ENCODE peak calls at places on chromosomes 13 and 19, in seven cellular contexts. Z is heart right ventricle, A is brain microvascular endothelial cell, Y is IMR-90, I is breast epithelium, O is neural progenitor cell, M is type B pancreatic cell. K is an unnamed sample.

GRCh38 chr13:95455782-95456181 is 96.7 kb upstream of the CLDN10 start:
- DNase-seq in Z (no peak), A (no peak), Y (no peak), I (no peak), O (no peak), M (no peak), K (no peak)

GRCh38 chr19:45231891-45232290 is 13.3 kb downstream of the EXOC3L2 start:
- DNase-seq in Z (no peak), A (no peak), Y (no peak), I (no peak), O (no peak), M (no peak), K (no peak)

GRCh38 chr13:35481777-35482176 is 5.3 kb upstream of the MAB21L1 start:
- DNase-seq in Z (no peak), A (no peak), Y (no peak), I (no peak), O (no peak), M (no peak), K (no peak)

GRCh38 chr13:45055198-45055901 is 65.0 kb upstream of the GTF2F2 start:
- DNase-seq in Z (no peak), A (peak), Y (peak), I (no peak), O (no peak), M (no peak), K (no peak)

GRCh38 chr13:29162638-29163037 is 342.5 kb downstream of the MTUS2 start:
- DNase-seq in Z (no peak), A (no peak), Y (no peak), I (no peak), O (no peak), M (no peak), K (no peak)

GRCh38 chr19:56383826-56384605 is 9.3 kb downstream of the ZNF582 start:
- DNase-seq in Z (no peak), A (peak), Y (peak), I (no peak), O (no peak), M (no peak), K (no peak)

GRCh38 chr19:4361152-4362037 is 18.0 kb downstream of the MPND start:
- DNase-seq in Z (no peak), A (peak), Y (peak), I (no peak), O (peak), M (no peak), K (no peak)

GRCh38 chr19:42540071-42540553 is 11.8 kb upstream of the CEACAM1 start:
- DNase-seq in Z (no peak), A (no peak), Y (no peak), I (peak), O (peak), M (peak), K (no peak)

GRCh38 chr19:1027020-1027952 is 878 bp downstream of the CNN2 start:
- DNase-seq in Z (peak), A (no peak), Y (no peak), I (no peak), O (peak), M (no peak), K (peak)

GRCh38 chr13:50805805-50806204 is 37.7 kb downstream of the DLEU7 start:
- DNase-seq in Z (no peak), A (no peak), Y (peak), I (no peak), O (peak), M (no peak), K (no peak)

GRCh38 chr19:18417250-18418033 is 1.8 kb upstream of the SSBP4 start:
- DNase-seq in Z (peak), A (peak), Y (peak), I (no peak), O (peak), M (peak), K (no peak)

GRCh38 chr19:18637644-18638630 is 1.1 kb downstream of the KLHL26 start:
- DNase-seq in Z (no peak), A (no peak), Y (no peak), I (no peak), O (no peak), M (no peak), K (no peak)

GRCh38 chr19:6590458-6591319 is at the start of gene CD70:
- DNase-seq in Z (no peak), A (no peak), Y (no peak), I (no peak), O (peak), M (no peak), K (peak)

GRCh38 chr13:102862624-102863210 is 16.9 kb downstream of the ERCC5 start:
- DNase-seq in Z (no peak), A (no peak), Y (no peak), I (no peak), O (no peak), M (no peak), K (no peak)

GRCh38 chr13:48859168-48860105 is 116.3 kb upstream of the FNDC3A start:
- DNase-seq in Z (no peak), A (no peak), Y (no peak), I (no peak), O (no peak), M (no peak), K (no peak)

GRCh38 chr19:4742717-4743646 is 19.3 kb upstream of the DPP9 start:
- DNase-seq in Z (no peak), A (no peak), Y (no peak), I (no peak), O (peak), M (no peak), K (no peak)

GRCh38 chr13:42484396-42484795 is 89.6 kb upstream of the TNFSF11 start:
- DNase-seq in Z (no peak), A (peak), Y (no peak), I (no peak), O (no peak), M (no peak), K (no peak)

GRCh38 chr13:100506154-100506553 is 82.4 kb downstream of the GGACT start:
- DNase-seq in Z (no peak), A (no peak), Y (no peak), I (no peak), O (no peak), M (no peak), K (no peak)

GRCh38 chr13:110759710-110760109 is 46.2 kb downstream of the ING1 start:
- DNase-seq in Z (no peak), A (peak), Y (peak), I (no peak), O (no peak), M (no peak), K (no peak)

GRCh38 chr19:33310606-33311325 is 8.4 kb upstream of the CEBPA start:
- DNase-seq in Z (no peak), A (no peak), Y (no peak), I (no peak), O (no peak), M (no peak), K (no peak)

GRCh38 chr19:15299568-15300409 is 32.5 kb downstream of the BRD4 start:
- DNase-seq in Z (no peak), A (peak), Y (peak), I (no peak), O (no peak), M (no peak), K (no peak)

GRCh38 chr19:15298847-15299567 is 33.3 kb downstream of the BRD4 start:
- DNase-seq in Z (no peak), A (no peak), Y (no peak), I (no peak), O (no peak), M (no peak), K (no peak)

GRCh38 chr19:15296353-15296752 is 36.0 kb downstream of the BRD4 start:
- DNase-seq in Z (peak), A (no peak), Y (no peak), I (no peak), O (no peak), M (no peak), K (no peak)

GRCh38 chr19:15296841-15297415 is 35.4 kb downstream of the BRD4 start:
- DNase-seq in Z (no peak), A (no peak), Y (no peak), I (no peak), O (no peak), M (no peak), K (no peak)

GRCh38 chr19:15297416-15298224 is 34.7 kb downstream of the BRD4 start:
- DNase-seq in Z (no peak), A (peak), Y (peak), I (no peak), O (no peak), M (no peak), K (no peak)
- TF ChIP-seq CTCF in Z (no peak), A (peak), Y (peak), I (no peak), O (peak), M (no peak), K (no peak)

GRCh38 chr13:73070451-73070850 is 11.6 kb downstream of the KLF5 start:
- DNase-seq in Z (no peak), A (no peak), Y (no peak), I (no peak), O (no peak), M (no peak), K (no peak)

GRCh38 chr13:73073050-73073449 is 14.2 kb downstream of the KLF5 start:
- DNase-seq in Z (no peak), A (no peak), Y (no peak), I (no peak), O (no peak), M (no peak), K (no peak)

GRCh38 chr13:73074101-73074500 is 15.3 kb downstream of the KLF5 start:
- DNase-seq in Z (no peak), A (no peak), Y (peak), I (no peak), O (no peak), M (no peak), K (no peak)

GRCh38 chr13:73075546-73075945 is 16.7 kb downstream of the KLF5 start:
- DNase-seq in Z (no peak), A (no peak), Y (no peak), I (no peak), O (peak), M (no peak), K (no peak)

DNA sequence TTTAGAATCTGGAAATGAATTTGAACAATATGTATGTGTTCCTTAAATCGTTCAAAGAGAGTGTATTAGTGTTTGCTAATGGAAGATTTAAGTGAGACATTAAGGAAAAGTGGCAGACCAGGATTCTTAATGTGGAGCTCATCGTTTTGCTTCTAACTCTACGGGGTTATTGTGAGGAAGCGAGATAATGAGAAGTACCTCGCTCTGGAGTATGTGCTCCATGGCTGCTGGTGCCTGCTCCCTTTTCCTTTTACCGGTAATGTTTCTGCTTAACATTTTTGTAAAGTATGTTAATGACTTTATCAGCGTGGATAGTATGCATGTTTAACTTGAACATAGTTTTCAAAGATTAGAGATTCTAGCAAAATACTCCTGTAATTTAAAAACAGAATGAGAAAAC is 13.7 kb downstream of the KLF5 start:
- DNase-seq in Z (no peak), A (no peak), Y (no peak), I (no peak), O (no peak), M (no peak), K (no peak)
- TF ChIP-seq CTCF in Z (no peak), A (no peak), Y (no peak), I (no peak), O (no peak), M (no peak), K (no peak)

GRCh38 chr13:39765801-39766463 is 110.5 kb downstream of the COG6 start:
- DNase-seq in Z (peak), A (no peak), Y (no peak), I (no peak), O (peak), M (no peak), K (no peak)
- TF ChIP-seq CTCF in Z (peak), A (peak), Y (peak), I (peak), O (peak), M (peak), K (no peak)

GRCh38 chr19:3302755-3303154 is 63.6 kb upstream of the NFIC start:
- DNase-seq in Z (no peak), A (no peak), Y (no peak), I (no peak), O (no peak), M (no peak), K (no peak)
- TF ChIP-seq CTCF in Z (no peak), A (peak), Y (no peak), I (no peak), O (peak), M (no peak), K (no peak)

DNA sequence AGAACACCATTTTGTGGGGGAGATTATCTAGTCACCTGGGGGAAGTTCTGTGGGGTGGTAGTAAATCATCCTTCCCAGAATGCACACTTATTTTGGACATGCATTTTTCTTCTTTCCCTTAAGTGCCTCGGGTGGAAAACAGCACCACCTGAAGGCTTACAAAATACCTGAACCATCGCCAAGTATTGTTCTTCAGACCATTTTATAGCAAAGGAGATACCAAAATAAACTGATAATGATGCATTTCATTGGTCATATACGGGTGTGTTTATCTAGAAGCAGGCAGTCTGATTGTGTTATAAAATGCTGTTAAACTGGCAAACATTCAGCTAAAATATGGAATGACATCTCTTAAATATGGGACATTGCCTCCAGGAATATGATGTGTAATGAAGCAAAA is 1034.7 kb downstream of the SLITRK1 start:
- DNase-seq in Z (no peak), A (no peak), Y (no peak), I (no peak), O (no peak), M (no peak), K (no peak)
- TF ChIP-seq CTCF in Z (no peak), A (no peak), Y (no peak), I (no peak), O (peak), M (no peak), K (no peak)

DNA sequence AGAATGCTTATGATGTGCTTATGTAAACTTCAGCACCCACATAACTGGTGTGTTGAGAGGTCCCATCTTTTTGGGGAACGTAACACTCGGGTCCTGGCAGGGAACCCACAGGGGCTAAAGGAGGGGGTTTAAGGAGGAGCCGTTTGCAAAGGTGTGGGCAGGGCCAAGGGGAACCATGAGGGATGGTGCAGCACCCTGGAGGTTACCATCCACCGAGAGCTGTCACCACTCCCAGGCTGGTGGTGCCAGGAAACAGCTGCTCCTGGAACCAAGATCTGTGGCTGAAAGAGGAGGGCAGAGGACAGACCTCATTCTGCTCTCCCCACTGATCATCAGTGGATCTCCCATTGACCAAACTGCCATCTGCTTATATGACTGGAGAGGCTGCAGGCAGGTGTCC is 23.2 kb upstream of the CYP4F8 start:
- DNase-seq in Z (no peak), A (no peak), Y (no peak), I (no peak), O (no peak), M (no peak), K (no peak)
- TF ChIP-seq CTCF in Z (no peak), A (no peak), Y (no peak), I (no peak), O (no peak), M (no peak), K (no peak)

GRCh38 chr19:16496613-16496983 is 404 bp downstream of the C19orf44 start:
- DNase-seq in Z (no peak), A (peak), Y (peak), I (no peak), O (no peak), M (no peak), K (no peak)

GRCh38 chr19:16497837-16498236 is 1.6 kb downstream of the C19orf44 start:
- DNase-seq in Z (no peak), A (no peak), Y (no peak), I (no peak), O (no peak), M (no peak), K (no peak)

GRCh38 chr19:16497042-16497441 is 848 bp downstream of the C19orf44 start:
- DNase-seq in Z (no peak), A (no peak), Y (no peak), I (no peak), O (no peak), M (no peak), K (no peak)

DNA sequence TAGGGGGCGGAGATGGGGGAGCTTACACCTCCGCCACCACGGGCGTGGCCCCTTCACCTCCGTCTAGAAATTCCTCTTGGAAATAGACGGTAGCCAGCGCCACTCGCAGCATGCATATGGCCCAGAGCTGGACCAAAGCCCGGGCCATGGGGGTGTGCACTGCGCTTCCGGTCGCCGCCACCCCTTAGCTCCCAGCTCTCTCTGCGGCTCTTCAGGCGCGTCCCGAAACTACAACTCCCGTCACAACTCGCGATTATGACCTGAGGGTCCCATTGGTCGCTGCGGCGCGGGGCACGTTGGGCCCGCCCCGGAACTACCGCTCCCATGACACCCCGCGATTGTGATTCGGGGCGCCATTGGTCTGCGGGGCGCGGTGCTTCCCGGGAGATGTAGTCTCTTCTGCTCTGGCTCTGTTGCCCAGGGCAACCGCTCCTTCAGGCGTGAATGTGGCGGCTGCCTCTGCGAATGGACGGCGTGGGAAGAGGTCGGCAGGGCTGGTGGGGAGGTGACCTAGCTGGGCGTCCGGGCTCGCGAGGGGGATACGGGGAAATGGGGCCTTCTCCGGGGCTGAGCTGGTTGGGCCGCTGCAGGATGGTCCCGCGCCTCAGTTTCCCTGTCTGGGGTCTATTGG is at the start of the genes C19orf44 and CALR3:
- DNase-seq in Z (peak), A (peak), Y (peak), I (peak), O (peak), M (peak), K (peak)
- TF ChIP-seq CTCF in Z (no peak), A (peak), Y (peak), I (peak), O (no peak), M (peak), K (no peak)

DNA sequence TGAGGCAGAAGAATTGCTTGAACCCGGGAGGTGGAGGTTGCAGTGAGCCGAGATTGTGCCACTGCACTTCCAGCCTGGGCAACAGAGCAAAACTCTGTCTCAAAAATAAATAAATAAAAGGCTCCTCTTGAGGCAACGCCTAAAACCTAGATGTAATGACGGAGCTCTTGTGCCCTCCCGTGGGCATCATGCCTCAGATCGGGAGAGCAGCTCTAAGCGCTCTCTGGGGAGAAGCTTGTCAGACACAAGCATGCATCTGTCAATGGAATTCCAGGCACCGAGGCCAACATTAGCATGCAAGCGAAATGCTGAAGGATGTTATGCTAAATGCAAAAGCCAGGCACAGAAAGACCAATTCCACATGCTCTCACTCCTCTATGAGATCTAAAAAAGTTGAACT is 45.6 kb upstream of the MRI1 start:
- DNase-seq in Z (peak), A (peak), Y (peak), I (no peak), O (peak), M (no peak), K (no peak)
- TF ChIP-seq CTCF in Z (peak), A (peak), Y (peak), I (peak), O (peak), M (peak), K (no peak)

DNA sequence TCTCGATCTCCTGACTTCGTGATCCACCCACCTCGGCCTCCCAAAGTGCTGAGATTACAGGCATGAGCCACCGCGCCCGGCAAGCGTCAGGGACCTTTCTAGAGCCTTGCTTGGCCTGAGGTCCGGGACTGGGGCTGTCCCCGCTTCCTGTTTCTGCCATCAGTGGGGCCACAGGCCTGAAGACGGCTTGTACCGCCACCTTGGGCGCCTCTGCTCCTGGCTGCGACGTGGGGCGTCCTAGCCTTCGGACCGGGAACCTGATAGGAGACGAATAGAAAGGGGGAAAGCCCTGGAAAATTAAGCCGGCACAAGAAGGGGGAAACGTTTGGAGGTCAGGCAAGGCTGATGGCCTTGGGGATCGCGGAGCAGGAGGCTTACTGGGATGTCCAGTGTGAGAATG is 35.1 kb downstream of the RNF6 start:
- DNase-seq in Z (no peak), A (no peak), Y (no peak), I (no peak), O (no peak), M (no peak), K (peak)
- TF ChIP-seq CTCF in Z (no peak), A (no peak), Y (no peak), I (no peak), O (no peak), M (no peak), K (no peak)

GRCh38 chr13:114092468-114092867 is 40.0 kb downstream of the RASA3 start:
- DNase-seq in Z (no peak), A (no peak), Y (no peak), I (no peak), O (no peak), M (no peak), K (no peak)
- TF ChIP-seq CTCF in Z (no peak), A (no peak), Y (no peak), I (no peak), O (no peak), M (no peak), K (no peak)